ENCODE peak calls at places on chromosomes 11 and 22, in eight cellular contexts. R is progenitor cell of endocrine pancreas, S is A549, F is heart right ventricle, B is MCF 10A, D is AG04450, U is omental fat pad, J is body of pancreas. L is an unnamed sample.

GRCh38 chr11:19934828-19935259 is 222.2 kb downstream of the NAV2 start:
- DNase-seq in D (no peak), F (no peak), S (no peak), J (no peak), U (no peak), R (no peak), B (no peak), L (no peak)

GRCh38 chr22:47112566-47112965 is 350.1 kb downstream of the TBC1D22A start:
- DNase-seq in F (no peak), R (no peak), U (no peak), D (no peak), J (no peak), S (no peak), B (no peak), L (no peak)

GRCh38 chr22:39130892-39131855 is 21.3 kb downstream of the CBX7 start:
- DNase-seq in S (no peak), B (no peak), R (no peak), U (no peak), D (no peak), J (peak), F (no peak), L (no peak)

GRCh38 chr11:90916706-90917105 is 693.9 kb upstream of the CHORDC1 start:
- DNase-seq in S (no peak), F (no peak), R (no peak), J (no peak), D (no peak), B (no peak), U (no peak), L (no peak)

GRCh38 chr11:122604626-122605025 is 50.9 kb upstream of the UBASH3B start:
- DNase-seq in S (no peak), B (no peak), J (no peak), R (no peak), D (no peak), F (no peak), U (no peak), L (no peak)

GRCh38 chr22:17258015-17258827 is 39.0 kb upstream of the ADA2 start:
- DNase-seq in R (peak), D (no peak), J (peak), B (no peak), F (peak), U (no peak), S (no peak), L (peak)

GRCh38 chr22:17131686-17132085 is 10.5 kb upstream of the TMEM121B start:
- DNase-seq in U (no peak), S (no peak), D (no peak), J (no peak), R (no peak), B (no peak), F (no peak), L (no peak)

GRCh38 chr11:89205378-89205777 is 27.7 kb downstream of the TYR start:
- DNase-seq in S (no peak), F (no peak), J (no peak), D (no peak), B (no peak), R (no peak), U (no peak), L (no peak)

GRCh38 chr11:113906515-113906914 is 1.9 kb downstream of the HTR3B start:
- DNase-seq in U (no peak), R (no peak), D (no peak), S (no peak), B (no peak), J (peak), F (no peak), L (no peak)

GRCh38 chr11:117870176-117870952 is 6.1 kb downstream of the FXYD6 start:
- DNase-seq in D (no peak), B (no peak), F (no peak), R (no peak), U (no peak), J (no peak), S (no peak), L (no peak)

GRCh38 chr11:17985517-17985916 is 27.3 kb downstream of the SERGEF start:
- DNase-seq in B (peak), U (no peak), D (no peak), S (no peak), R (no peak), J (peak), F (peak), L (no peak)

GRCh38 chr11:126182787-126183445 is 28.5 kb downstream of the RPUSD4 start:
- DNase-seq in U (no peak), S (no peak), J (no peak), R (no peak), B (no peak), D (no peak), F (no peak), L (no peak)

GRCh38 chr11:76872959-76873827 is 12.5 kb downstream of the ACER3 start:
- DNase-seq in R (no peak), J (no peak), B (no peak), S (no peak), D (no peak), U (no peak), F (no peak), L (no peak)

GRCh38 chr11:122207921-122208764 is 92.1 kb upstream of the BLID start:
- DNase-seq in S (no peak), F (no peak), R (no peak), B (no peak), U (no peak), J (no peak), D (peak), L (no peak)

GRCh38 chr11:71397961-71398360 is 50.2 kb downstream of the DHCR7 start:
- DNase-seq in B (no peak), U (no peak), R (no peak), D (no peak), S (no peak), J (no peak), F (no peak), L (no peak)

GRCh38 chr22:48808038-48808960 is 1019.4 kb downstream of the BRD1 start:
- DNase-seq in B (no peak), J (no peak), F (no peak), R (no peak), D (no peak), S (no peak), U (no peak), L (no peak)

GRCh38 chr22:29638678-29639077 is 35.2 kb downstream of the NF2 start:
- DNase-seq in R (no peak), D (no peak), J (no peak), S (no peak), F (no peak), U (no peak), B (no peak), L (no peak)

GRCh38 chr11:110859998-110860397 is 147.8 kb upstream of the ARHGAP20 start:
- DNase-seq in S (no peak), D (no peak), R (no peak), B (no peak), U (no peak), F (no peak), J (no peak), L (no peak)

GRCh38 chr22:17606472-17606871 is 22.1 kb downstream of the ATP6V1E1 start:
- DNase-seq in S (no peak), U (no peak), F (no peak), R (no peak), D (peak), B (no peak), J (no peak), L (no peak)

GRCh38 chr11:111409915-111410314 is 30.8 kb upstream of the POU2AF1 start:
- DNase-seq in D (no peak), F (no peak), J (no peak), B (no peak), R (no peak), S (no peak), U (no peak), L (peak)

GRCh38 chr11:36421546-36422155 is 88.4 kb downstream of the TRAF6 start:
- DNase-seq in S (no peak), F (no peak), B (no peak), U (no peak), J (no peak), D (no peak), R (no peak), L (no peak)

GRCh38 chr22:27984001-27984695 is 65.1 kb upstream of the PITPNB start:
- DNase-seq in B (no peak), U (no peak), R (no peak), F (no peak), D (no peak), S (no peak), J (no peak), L (no peak)

GRCh38 chr11:42778193-42778592 is 533.6 kb upstream of the API5 start:
- DNase-seq in D (no peak), U (no peak), R (no peak), B (no peak), J (no peak), S (no peak), F (no peak), L (no peak)

GRCh38 chr22:47092896-47093311 is 330.5 kb downstream of the TBC1D22A start:
- DNase-seq in S (no peak), J (no peak), U (no peak), B (peak), D (peak), R (no peak), F (no peak), L (no peak)

DNA sequence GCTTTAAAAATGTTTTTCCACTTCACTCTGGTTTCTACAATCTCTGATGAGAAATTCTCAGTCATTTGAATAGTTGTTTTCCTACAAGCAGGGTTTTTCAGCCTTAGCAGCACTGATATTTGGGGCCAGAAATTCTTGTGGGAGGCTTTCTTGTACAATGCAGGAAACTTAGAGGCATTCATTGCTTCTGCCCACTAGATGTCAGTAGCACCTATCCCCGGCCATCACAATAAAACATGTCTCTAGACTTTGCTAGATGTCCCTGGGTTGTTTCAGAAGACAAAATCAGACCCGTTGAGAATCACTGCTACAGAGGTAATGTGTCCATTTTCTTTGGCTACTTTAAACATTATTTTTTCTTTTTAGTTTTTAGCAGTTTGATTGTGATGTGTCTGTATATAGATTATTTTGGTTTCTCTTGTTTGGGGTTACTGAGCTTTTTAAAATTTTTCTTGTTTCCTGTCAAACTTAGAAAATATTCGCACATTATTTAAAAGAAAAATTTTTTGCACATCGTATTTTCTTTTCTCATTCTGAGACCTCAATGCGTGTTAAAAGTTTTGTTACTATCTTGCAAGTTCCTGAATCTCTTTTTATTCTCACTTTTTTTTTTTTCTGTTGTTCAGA is 60.8 kb upstream of the CCDC179 start:
- DNase-seq in S (peak), J (peak), D (peak), F (peak), U (no peak), B (peak), R (peak), L (peak)
- TF ChIP-seq CTCF in S (peak), J (peak), D (peak), F (peak), U (no peak), B (peak), R (peak), L (peak)

DNA sequence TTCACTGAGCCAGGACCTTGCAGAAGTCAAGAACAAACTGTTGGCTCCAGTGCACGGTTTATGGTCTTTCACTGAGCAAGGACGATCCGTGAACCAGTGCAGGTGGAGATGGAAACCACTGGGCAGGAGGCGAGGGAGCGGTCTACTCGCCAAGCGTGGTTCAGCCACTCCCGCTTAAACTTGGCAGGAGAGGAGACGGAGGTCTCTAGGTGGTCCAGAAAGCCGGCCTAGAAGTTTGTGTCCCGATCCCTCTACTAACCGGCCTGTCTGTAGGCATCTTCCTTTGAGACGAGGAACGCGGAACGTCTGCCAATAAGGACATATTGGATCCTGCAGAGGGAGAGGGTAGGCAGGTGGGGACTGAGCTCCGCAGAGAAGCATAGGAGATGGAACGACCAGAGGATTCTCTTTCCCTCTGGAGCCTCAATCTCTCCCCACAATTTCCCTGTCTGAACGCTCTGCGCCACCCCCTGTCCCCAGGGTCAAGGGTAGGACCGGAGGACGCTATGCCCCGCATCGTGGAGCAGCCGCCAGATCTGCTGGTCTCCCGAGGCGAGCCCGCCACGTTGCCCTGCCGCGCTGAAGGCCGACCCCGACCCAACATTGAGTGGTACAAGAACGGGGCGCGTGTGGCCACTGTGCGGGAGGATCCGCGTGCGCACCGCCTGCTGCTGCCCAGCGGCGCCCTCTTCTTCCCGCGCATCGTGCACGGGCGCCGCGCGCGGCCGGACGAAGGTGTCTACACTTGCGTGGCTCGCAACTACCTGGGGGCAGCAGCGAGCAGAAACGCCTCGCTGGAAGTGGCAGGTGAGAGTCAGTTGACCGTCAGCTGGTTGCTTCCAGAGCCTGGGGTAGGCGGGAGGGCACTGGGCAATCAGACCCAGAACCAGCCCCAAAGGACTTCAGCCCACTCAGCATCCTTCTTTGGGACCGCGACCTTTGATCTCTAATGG is 3.4 kb downstream of the ROBO3 start:
- DNase-seq in U (no peak), R (no peak), B (no peak), J (no peak), D (no peak), F (no peak), S (no peak), L (no peak)
- TF ChIP-seq CTCF in U (no peak), R (peak), B (no peak), J (no peak), D (no peak), F (no peak), S (no peak), L (no peak)

GRCh38 chr11:62233730-62234129 is 8.3 kb upstream of the SCGB1D2 start:
- DNase-seq in R (no peak), B (peak), D (no peak), U (no peak), S (no peak), F (no peak), J (no peak), L (no peak)
- TF ChIP-seq CTCF in R (no peak), B (peak), D (peak), U (no peak), S (no peak), F (no peak), J (no peak), L (no peak)

GRCh38 chr11:128884703-128885338 is 6.3 kb upstream of the KCNJ5 start:
- DNase-seq in U (no peak), D (peak), B (peak), F (peak), R (peak), J (peak), S (peak), L (peak)
- TF ChIP-seq CTCF in U (no peak), D (peak), B (peak), F (peak), R (peak), J (peak), S (peak), L (peak)

GRCh38 chr11:120746395-120746794 is 234.8 kb downstream of the GRIK4 start:
- DNase-seq in S (no peak), B (no peak), U (no peak), F (no peak), D (no peak), J (no peak), R (no peak), L (no peak)

GRCh38 chr11:120746836-120747609 is 235.5 kb downstream of the GRIK4 start:
- DNase-seq in J (no peak), S (no peak), U (no peak), R (no peak), B (peak), F (no peak), D (no peak), L (no peak)

GRCh38 chr11:120747801-120748484 is 236.4 kb downstream of the GRIK4 start:
- DNase-seq in F (no peak), S (no peak), B (peak), R (no peak), U (no peak), D (no peak), J (no peak), L (no peak)

GRCh38 chr11:120740424-120740823 is 228.9 kb downstream of the GRIK4 start:
- DNase-seq in F (no peak), D (no peak), B (no peak), R (no peak), S (no peak), J (no peak), U (no peak), L (no peak)

GRCh38 chr11:120744016-120744994 is 232.8 kb downstream of the GRIK4 start:
- DNase-seq in R (no peak), B (no peak), U (no peak), S (no peak), J (no peak), D (no peak), F (no peak), L (no peak)
- TF ChIP-seq CTCF in R (peak), B (no peak), U (no peak), S (no peak), J (no peak), D (peak), F (no peak), L (no peak)